ENCODE peak calls at places on chromosomes 2 and 18, in five cellular contexts. I, T, W, M and Q are unnamed samples.

GRCh38 chr2:230423851-230424458 is 8.0 kb downstream of the SP100 start:
- DNase-seq in I (no peak), T (no peak), W (no peak), M (no peak), Q (no peak)

GRCh38 chr2:241808701-241809382 is at the start of gene NEU4:
- DNase-seq in I (no peak), T (no peak), W (no peak), M (no peak), Q (peak)

GRCh38 chr2:177275041-177275440 is 10.5 kb upstream of the NFE2L2 start:
- DNase-seq in I (no peak), T (no peak), W (no peak), M (no peak), Q (no peak)

GRCh38 chr2:46865181-46865970 is 50.2 kb downstream of the MCFD2 start:
- DNase-seq in I (no peak), T (peak), W (no peak), M (no peak), Q (no peak)

GRCh38 chr18:5107990-5108389 is 89.1 kb downstream of the AKAIN1 start:
- DNase-seq in I (no peak), T (no peak), W (peak), M (no peak), Q (no peak)

GRCh38 chr2:152409691-152410597 is 75.0 kb downstream of the FMNL2 start:
- DNase-seq in I (no peak), T (peak), W (no peak), M (no peak), Q (no peak)

GRCh38 chr18:6370886-6371635 is 43.6 kb downstream of the L3MBTL4 start:
- DNase-seq in I (no peak), T (no peak), W (no peak), M (no peak), Q (no peak)

GRCh38 chr2:26846334-26846863 is 1.5 kb upstream of the DPYSL5 start:
- DNase-seq in I (peak), T (peak), W (peak), M (peak), Q (peak)

GRCh38 chr2:121036226-121036692 is 248.7 kb downstream of the TFCP2L1 start:
- DNase-seq in I (no peak), T (no peak), W (no peak), M (no peak), Q (peak)

GRCh38 chr2:43472527-43473194 is 123.2 kb downstream of the THADA start:
- DNase-seq in I (no peak), T (peak), W (no peak), M (no peak), Q (no peak)

GRCh38 chr18:36297419-36298112 is at the start of gene FHOD3:
- DNase-seq in I (peak), T (peak), W (peak), M (no peak), Q (peak)

GRCh38 chr2:12265646-12266045 is 451.1 kb upstream of the TRIB2 start:
- DNase-seq in I (no peak), T (no peak), W (no peak), M (no peak), Q (no peak)

GRCh38 chr18:36450264-36450663 is 152.8 kb downstream of the FHOD3 start:
- DNase-seq in I (no peak), T (no peak), W (no peak), M (no peak), Q (no peak)

GRCh38 chr2:59025157-59025757 is 784.1 kb upstream of the FANCL start:
- DNase-seq in I (peak), T (peak), W (peak), M (no peak), Q (peak)

GRCh38 chr18:55589625-55590291 is 1.8 kb upstream of the TCF4 start:
- DNase-seq in I (peak), T (peak), W (peak), M (peak), Q (peak)

GRCh38 chr2:184692137-184692734 is 93.9 kb downstream of the ZNF804A start:
- DNase-seq in I (no peak), T (peak), W (no peak), M (no peak), Q (no peak)

GRCh38 chr2:229174794-229175529 is 96.1 kb downstream of the PID1 start:
- DNase-seq in I (no peak), T (peak), W (no peak), M (no peak), Q (no peak)

GRCh38 chr2:216985658-216986141 is 125.8 kb upstream of the TNP1 start:
- DNase-seq in I (no peak), T (no peak), W (no peak), M (no peak), Q (peak)

GRCh38 chr2:160379399-160379798 is 114.2 kb downstream of the RBMS1 start:
- DNase-seq in I (no peak), T (peak), W (peak), M (no peak), Q (no peak)

GRCh38 chr2:240603846-240604245 is 17.3 kb downstream of the CAPN10 start:
- DNase-seq in I (no peak), T (no peak), W (no peak), M (no peak), Q (no peak)

GRCh38 chr2:232549655-232550350 is 554 bp downstream of the TIGD1 start:
- DNase-seq in I (no peak), T (peak), W (peak), M (no peak), Q (no peak)

GRCh38 chr2:128986867-128987268 is 668.2 kb upstream of the HS6ST1 start:
- DNase-seq in I (no peak), T (no peak), W (no peak), M (no peak), Q (no peak)

GRCh38 chr2:213101686-213102460 is 49.5 kb downstream of the IKZF2 start:
- DNase-seq in I (no peak), T (no peak), W (no peak), M (no peak), Q (no peak)

GRCh38 chr18:55034742-55035141 is 75.5 kb upstream of the CCDC68 start:
- DNase-seq in I (no peak), T (peak), W (no peak), M (no peak), Q (no peak)